ENCODE peak calls at places on chromosomes 6 and 20, in four cellular contexts. I, B, Z and E are unnamed samples.

GRCh38 chr20:47659904-47660601 is 125.2 kb downstream of the SULF2 start:
- DNase-seq in I (no peak), B (no peak), Z (peak; percentile 33), E (no peak)

GRCh38 chr20:49729780-49730179 is 16.1 kb upstream of the B4GALT5 start:
- DNase-seq in I (no peak), B (no peak), Z (no peak), E (no peak)

GRCh38 chr6:71187136-71187535 is 101.5 kb upstream of the OGFRL1 start:
- DNase-seq in I (no peak), B (no peak), Z (no peak), E (no peak)

GRCh38 chr6:169341706-169342105 is 88.1 kb upstream of the THBS2 start:
- DNase-seq in I (no peak), B (no peak), Z (no peak), E (no peak)

GRCh38 chr20:5510446-5510845 is 193.7 kb upstream of the PROKR2 start:
- DNase-seq in I (no peak), B (no peak), Z (no peak), E (no peak)

GRCh38 chr20:48928832-48929725 is 7.6 kb downstream of the ARFGEF2 start:
- DNase-seq in I (no peak), B (no peak), Z (no peak), E (peak; percentile 96)

GRCh38 chr6:16523550-16524379 is 237.5 kb downstream of the ATXN1 start:
- DNase-seq in I (no peak), B (no peak), Z (no peak), E (no peak)

GRCh38 chr6:35038076-35038475 is 103.1 kb downstream of the TCP11 start:
- DNase-seq in I (no peak), B (no peak), Z (no peak), E (no peak)

GRCh38 chr20:57882451-57883161 is 172.8 kb upstream of the PMEPA1 start:
- DNase-seq in I (no peak), B (no peak), Z (peak; percentile 57), E (no peak)

GRCh38 chr6:88368071-88368787 is 202.1 kb upstream of the CNR1 start:
- DNase-seq in I (no peak), B (no peak), Z (no peak), E (no peak)

GRCh38 chr6:39876111-39876510 is 58.2 kb downstream of the MOCS1 start:
- DNase-seq in I (no peak), B (no peak), Z (no peak), E (no peak)

GRCh38 chr6:7051780-7052440 is 55.9 kb upstream of the RREB1 start:
- DNase-seq in I (no peak), B (no peak), Z (peak; percentile 22), E (no peak)